ENCODE peak calls at places on chromosomes 3 and 15, in ten cellular contexts. W is activated CD8-positive, alpha-beta T cell treated with anti-CD3 and anti-CD28 coated beads for 36 hours; S is activated T-helper 1 cell treated with anti-CD3 and anti-CD28 coated beads, Interleukin-2, amount 50 U/mL, for 16 hours; B is hypothalamus; U is brain pericyte; V is EH; D is activated naive CD4-positive, alpha-beta T cell treated with anti-CD3 and anti-CD28 coated beads, Interleukin-2, amount 50 U/mL, for 72 hours; T is stimulated activated CD4-positive, alpha-beta T cell treated with anti-CD3 and anti-CD28 coated beads, Interleukin-2, amount 100 ng/mL, for 24 hours; Y is AG10803; G is endothelial cell. M is an unnamed sample.

GRCh38 chr15:48712546-48712945 is 67.0 kb upstream of the FBN1 start:
- DNase-seq in W (no peak), S (no peak), B (no peak), U (no peak), V (no peak), D (no peak), T (no peak), Y (no peak), G (no peak), M (no peak)

GRCh38 chr15:81575436-81576123 is 201.6 kb upstream of the TMC3 start:
- DNase-seq in W (no peak), S (no peak), B (no peak), U (no peak), V (no peak), D (no peak), T (no peak), Y (no peak), G (no peak), M (peak)

GRCh38 chr3:188947983-188948657 is 223.7 kb upstream of the TPRG1 start:
- DNase-seq in W (no peak), S (no peak), B (peak), U (peak), V (peak), D (no peak), T (no peak), Y (peak), G (no peak), M (peak)

GRCh38 chr3:127959873-127960272 is 44.8 kb downstream of the KBTBD12 start:
- DNase-seq in W (no peak), S (no peak), B (no peak), U (peak), V (peak), D (no peak), T (no peak), Y (no peak), G (peak), M (peak)

GRCh38 chr3:87370007-87370406 is 93.6 kb upstream of the POU1F1 start:
- DNase-seq in W (no peak), S (no peak), B (no peak), U (no peak), V (no peak), D (no peak), T (no peak), Y (no peak), G (no peak), M (no peak)

GRCh38 chr15:40838756-40839155 is 5.1 kb upstream of the SPINT1 start:
- DNase-seq in W (no peak), S (no peak), B (no peak), U (no peak), V (peak), D (no peak), T (no peak), Y (peak), G (no peak), M (no peak)

GRCh38 chr3:14462738-14463137 is 60.3 kb downstream of the SLC6A6 start:
- DNase-seq in W (peak), S (no peak), B (no peak), U (no peak), V (no peak), D (no peak), T (peak), Y (no peak), G (no peak), M (no peak)

GRCh38 chr3:33006571-33007286 is 55.3 kb downstream of the CCR4 start:
- DNase-seq in W (peak), S (no peak), B (no peak), U (no peak), V (peak), D (no peak), T (peak), Y (no peak), G (no peak), M (no peak)

GRCh38 chr15:40845511-40846284 is 1.9 kb downstream of the SPINT1 start:
- DNase-seq in W (no peak), S (no peak), B (no peak), U (no peak), V (no peak), D (no peak), T (no peak), Y (no peak), G (no peak), M (no peak)

GRCh38 chr3:123348471-123349200 is 100.3 kb downstream of the ADCY5 start:
- DNase-seq in W (no peak), S (no peak), B (no peak), U (no peak), V (no peak), D (no peak), T (no peak), Y (no peak), G (no peak), M (no peak)

GRCh38 chr15:101642361-101642760 is 9.8 kb downstream of the TM2D3 start:
- DNase-seq in W (no peak), S (no peak), B (no peak), U (no peak), V (no peak), D (no peak), T (no peak), Y (no peak), G (no peak), M (peak)

GRCh38 chr3:89300519-89300918 is 193.1 kb downstream of the EPHA3 start:
- DNase-seq in W (no peak), S (no peak), B (no peak), U (no peak), V (peak), D (no peak), T (no peak), Y (no peak), G (no peak), M (no peak)

GRCh38 chr15:41476416-41477048 is 17.1 kb upstream of the ITPKA start:
- DNase-seq in W (no peak), S (no peak), B (no peak), U (no peak), V (no peak), D (no peak), T (no peak), Y (peak), G (no peak), M (no peak)

GRCh38 chr3:42036483-42036823 is 54.7 kb upstream of the TRAK1 start:
- DNase-seq in W (no peak), S (no peak), B (no peak), U (no peak), V (peak), D (no peak), T (no peak), Y (peak), G (no peak), M (no peak)

GRCh38 chr3:125289429-125289828 is 76.9 kb upstream of the SLC12A8 start:
- DNase-seq in W (no peak), S (no peak), B (no peak), U (no peak), V (no peak), D (no peak), T (no peak), Y (no peak), G (no peak), M (no peak)

GRCh38 chr15:67177750-67178149 is 76.7 kb downstream of the AAGAB start:
- DNase-seq in W (no peak), S (no peak), B (no peak), U (no peak), V (peak), D (no peak), T (no peak), Y (peak), G (no peak), M (no peak)